ENCODE peak calls at places on chromosomes 6 and 20, in four cellular contexts. One of them, this sample, is unnamed. For H3K4me1, H3K36me3 and H3K27me3, the result is how much of the 10 kb centered on the place peaks cover.

GRCh38 chr6:165770430-165771082 is 107.5 kb upstream of the PDE10A start:
- DNase-seq in A673: no peak
- DNase-seq in pancreas: no peak
- DNase-seq in ascending aorta: no peak
- DNase-seq in this sample: no peak

GRCh38 chr6:87155920-87156600 is 695 bp downstream of the ZNF292 start:
- DNase-seq in A673: peak
- DNase-seq in pancreas: peak
- DNase-seq in ascending aorta: no peak
- DNase-seq in this sample: peak

GRCh38 chr20:34654207-34654744 is 22.6 kb downstream of the PIGU start:
- DNase-seq in A673: no peak
- DNase-seq in pancreas: no peak
- DNase-seq in ascending aorta: no peak
- DNase-seq in this sample: no peak

GRCh38 chr6:36381502-36382389 is 5.7 kb downstream of the ETV7 start:
- DNase-seq in A673: no peak
- DNase-seq in pancreas: no peak
- DNase-seq in ascending aorta: no peak
- DNase-seq in this sample: no peak

GRCh38 chr6:131858765-131859490 is 51.1 kb downstream of the ENPP1 start:
- DNase-seq in A673: peak
- DNase-seq in pancreas: no peak
- DNase-seq in ascending aorta: no peak
- DNase-seq in this sample: no peak

GRCh38 chr6:81977488-81977887 is 225.0 kb upstream of the TENT5A start:
- DNase-seq in A673: no peak
- DNase-seq in pancreas: no peak
- DNase-seq in ascending aorta: no peak
- DNase-seq in this sample: no peak

GRCh38 chr20:42506397-42506796 is 683.3 kb downstream of the PTPRT start:
- DNase-seq in A673: no peak
- DNase-seq in pancreas: no peak
- DNase-seq in ascending aorta: no peak
- DNase-seq in this sample: no peak

GRCh38 chr6:22754111-22754510 is 184.7 kb downstream of the HDGFL1 start:
- DNase-seq in A673: no peak
- DNase-seq in pancreas: no peak
- DNase-seq in ascending aorta: no peak
- DNase-seq in this sample: no peak

GRCh38 chr6:53492860-53493634 is 51.9 kb downstream of the GCLC start:
- DNase-seq in A673: peak
- DNase-seq in pancreas: no peak
- DNase-seq in ascending aorta: no peak
- DNase-seq in this sample: peak

GRCh38 chr20:35568645-35569044 is 26.8 kb downstream of the ERGIC3 start:
- DNase-seq in A673: no peak
- DNase-seq in pancreas: no peak
- DNase-seq in ascending aorta: no peak
- DNase-seq in this sample: no peak

GRCh38 chr20:44540834-44541233 is 19.0 kb upstream of the SERINC3 start:
- DNase-seq in A673: peak
- DNase-seq in pancreas: no peak
- DNase-seq in ascending aorta: no peak
- DNase-seq in this sample: no peak

GRCh38 chr6:79117752-79118151 is 39.7 kb upstream of the PHIP start:
- DNase-seq in A673: no peak
- DNase-seq in pancreas: no peak
- DNase-seq in ascending aorta: no peak
- DNase-seq in this sample: no peak

GRCh38 chr20:50242863-50243609 is 52.4 kb downstream of the CEBPB start:
- DNase-seq in A673: no peak
- DNase-seq in pancreas: peak
- DNase-seq in ascending aorta: no peak
- DNase-seq in this sample: peak

GRCh38 chr6:72946766-72947165 is 278.5 kb downstream of the KHDC1L start:
- DNase-seq in A673: no peak
- DNase-seq in pancreas: no peak
- DNase-seq in ascending aorta: no peak
- DNase-seq in this sample: no peak

GRCh38 chr20:38295811-38296210 is 8.1 kb upstream of the BPI start:
- DNase-seq in A673: no peak
- DNase-seq in pancreas: no peak
- DNase-seq in ascending aorta: no peak
- DNase-seq in this sample: no peak

GRCh38 chr6:156183678-156184077 is 593.5 kb upstream of the ARID1B start:
- DNase-seq in A673: no peak
- DNase-seq in pancreas: no peak
- DNase-seq in ascending aorta: no peak
- DNase-seq in this sample: no peak
- H3K4me1 ChIP-seq in A673: under half
- H3K4me1 ChIP-seq in pancreas: under half
- H3K4me1 ChIP-seq in ascending aorta: under half
- H3K4me1 ChIP-seq in this sample: under half

DNA sequence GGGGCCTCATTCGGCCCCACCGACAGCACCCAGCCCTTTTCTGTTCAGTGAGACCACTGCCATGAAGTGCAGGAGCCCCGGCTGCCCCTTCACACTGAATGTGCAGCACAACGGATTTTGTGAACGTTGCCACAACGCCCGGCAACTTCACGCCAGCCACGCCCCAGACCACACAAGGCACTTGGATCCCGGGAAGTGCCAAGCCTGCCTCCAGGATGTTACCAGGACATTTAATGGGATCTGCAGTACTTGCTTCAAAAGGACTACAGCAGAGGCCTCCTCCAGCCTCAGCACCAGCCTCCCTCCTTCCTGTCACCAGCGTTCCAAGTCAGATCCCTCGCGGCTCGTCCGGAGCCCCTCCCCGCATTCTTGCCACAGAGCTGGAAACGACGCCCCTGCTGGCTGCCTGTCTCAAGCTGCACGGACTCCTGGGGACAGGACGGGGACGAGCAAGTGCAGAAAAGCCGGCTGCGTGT is 11.8 kb downstream of the TNFAIP3 start:
- DNase-seq in A673: no peak
- DNase-seq in pancreas: no peak
- DNase-seq in ascending aorta: no peak
- DNase-seq in this sample: peak
- H3K36me3 ChIP-seq in A673: under half
- H3K36me3 ChIP-seq in pancreas: half or more
- H3K36me3 ChIP-seq in ascending aorta: half or more
- H3K36me3 ChIP-seq in this sample: under half

DNA sequence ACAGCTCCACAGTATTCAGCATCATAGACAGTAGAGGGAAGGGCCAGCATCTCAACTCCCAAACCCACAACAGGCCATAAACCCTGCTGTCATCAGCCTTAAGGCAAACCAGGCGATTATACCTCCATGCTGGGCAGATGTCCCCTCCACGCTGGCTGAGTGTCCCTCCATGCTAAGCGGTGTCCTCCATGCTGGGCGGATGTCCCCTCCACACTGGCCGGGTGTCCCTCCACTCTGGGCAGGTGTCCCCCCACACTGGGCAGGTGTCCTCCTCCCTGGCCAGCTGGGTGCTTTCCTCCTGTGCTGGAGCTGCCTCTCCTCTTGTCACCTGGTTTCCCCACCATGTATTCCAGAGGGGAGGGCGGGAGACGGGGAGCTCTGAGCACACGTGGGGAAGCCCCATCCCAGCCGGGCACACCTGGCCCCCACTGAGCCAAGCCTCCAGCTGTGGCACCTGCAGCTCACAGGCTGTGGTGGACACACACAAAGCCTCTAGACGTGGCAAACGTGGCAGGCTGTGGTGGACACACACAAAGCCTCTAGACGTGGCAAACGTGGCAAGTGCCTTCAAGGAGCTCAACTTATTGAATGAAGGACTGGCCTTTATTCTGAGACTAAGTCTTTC is 197.1 kb downstream of the TAF4 start:
- DNase-seq in A673: no peak
- DNase-seq in pancreas: peak
- DNase-seq in ascending aorta: no peak
- DNase-seq in this sample: no peak
- H3K27me3 ChIP-seq in A673: under half
- H3K27me3 ChIP-seq in pancreas: under half
- H3K27me3 ChIP-seq in ascending aorta: under half
- H3K27me3 ChIP-seq in this sample: under half

GRCh38 chr6:33578588-33579011 is 1.5 kb downstream of the BAK1 start:
- DNase-seq in A673: no peak
- DNase-seq in pancreas: no peak
- DNase-seq in ascending aorta: no peak
- DNase-seq in this sample: no peak
- H3K4me1 ChIP-seq in A673: under half
- H3K4me1 ChIP-seq in pancreas: under half
- H3K4me1 ChIP-seq in ascending aorta: under half
- H3K4me1 ChIP-seq in this sample: under half

GRCh38 chr6:144955853-144956252 is 670.7 kb downstream of the UTRN start:
- DNase-seq in A673: no peak
- DNase-seq in pancreas: no peak
- DNase-seq in ascending aorta: no peak
- DNase-seq in this sample: no peak
- H3K36me3 ChIP-seq in A673: under half
- H3K36me3 ChIP-seq in pancreas: under half
- H3K36me3 ChIP-seq in ascending aorta: under half
- H3K36me3 ChIP-seq in this sample: under half

GRCh38 chr6:158518196-158519127 is 41.4 kb upstream of the TMEM181 start:
- DNase-seq in A673: peak
- DNase-seq in pancreas: no peak
- DNase-seq in ascending aorta: no peak
- DNase-seq in this sample: peak
- H3K27me3 ChIP-seq in A673: under half
- H3K27me3 ChIP-seq in pancreas: under half
- H3K27me3 ChIP-seq in ascending aorta: under half
- H3K27me3 ChIP-seq in this sample: under half

GRCh38 chr6:2795162-2795561 is 30.0 kb downstream of the WRNIP1 start:
- DNase-seq in A673: no peak
- DNase-seq in pancreas: no peak
- DNase-seq in ascending aorta: no peak
- DNase-seq in this sample: no peak

GRCh38 chr6:2796884-2797283 is 31.7 kb downstream of the WRNIP1 start:
- DNase-seq in A673: no peak
- DNase-seq in pancreas: no peak
- DNase-seq in ascending aorta: no peak
- DNase-seq in this sample: no peak

GRCh38 chr6:2794171-2794730 is 29.1 kb downstream of the WRNIP1 start:
- DNase-seq in A673: no peak
- DNase-seq in pancreas: no peak
- DNase-seq in ascending aorta: no peak
- DNase-seq in this sample: no peak

GRCh38 chr6:2797564-2798014 is 32.4 kb downstream of the WRNIP1 start:
- DNase-seq in A673: no peak
- DNase-seq in pancreas: no peak
- DNase-seq in ascending aorta: no peak
- DNase-seq in this sample: peak

GRCh38 chr6:2795960-2796359 is 30.8 kb downstream of the WRNIP1 start:
- DNase-seq in A673: no peak
- DNase-seq in pancreas: no peak
- DNase-seq in ascending aorta: no peak
- DNase-seq in this sample: no peak
- H3K4me1 ChIP-seq in A673: under half
- H3K4me1 ChIP-seq in pancreas: under half
- H3K4me1 ChIP-seq in ascending aorta: under half
- H3K4me1 ChIP-seq in this sample: under half

DNA sequence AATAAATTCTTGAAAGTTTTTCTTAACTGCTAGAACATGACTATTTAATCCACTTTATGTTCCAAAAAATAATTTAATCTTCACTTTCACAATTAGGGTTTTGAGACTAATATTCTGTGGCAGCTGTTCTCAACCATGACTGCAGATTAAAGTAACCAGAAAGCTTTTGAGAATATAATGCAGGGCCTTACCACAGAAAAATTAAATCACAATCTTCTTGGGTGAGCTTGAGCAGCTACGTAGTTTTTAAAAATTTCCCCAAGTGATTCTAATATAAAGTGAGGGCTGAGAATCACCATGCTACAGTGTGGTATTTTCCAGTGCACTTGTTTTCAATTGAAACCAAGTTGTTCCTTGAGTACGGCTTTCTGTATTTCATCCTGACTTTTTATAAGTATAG is 196.6 kb upstream of the PTCHD4 start:
- DNase-seq in A673: no peak
- DNase-seq in pancreas: no peak
- DNase-seq in ascending aorta: no peak
- DNase-seq in this sample: no peak
- H3K36me3 ChIP-seq in A673: under half
- H3K36me3 ChIP-seq in pancreas: under half
- H3K36me3 ChIP-seq in ascending aorta: under half
- H3K36me3 ChIP-seq in this sample: under half

DNA sequence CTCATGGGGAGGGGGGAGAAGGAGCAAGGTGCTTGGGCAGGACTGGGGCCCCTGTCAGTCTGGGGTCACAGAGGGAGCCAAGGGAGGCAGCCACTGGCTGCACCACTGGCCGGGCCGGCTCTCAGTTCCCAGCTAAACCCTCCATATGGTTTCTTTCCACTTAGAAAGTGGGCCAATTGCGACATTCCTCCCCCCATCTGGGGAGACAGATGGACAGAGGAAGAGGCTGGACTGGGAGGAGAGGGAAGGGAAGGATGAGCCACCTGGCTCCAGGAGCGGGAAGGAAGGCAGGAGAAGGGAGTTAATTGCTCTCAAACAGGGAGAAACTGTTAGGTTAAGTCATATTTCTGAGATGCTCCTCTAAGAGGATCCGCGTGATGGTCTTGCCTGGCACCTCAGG is 82.2 kb downstream of the GRM4 start:
- DNase-seq in A673: no peak
- DNase-seq in pancreas: no peak
- DNase-seq in ascending aorta: no peak
- DNase-seq in this sample: no peak
- H3K27me3 ChIP-seq in A673: under half
- H3K27me3 ChIP-seq in pancreas: under half
- H3K27me3 ChIP-seq in ascending aorta: under half
- H3K27me3 ChIP-seq in this sample: under half